ENCODE peak calls at places on chromosome 18, in six cellular contexts. Z is GM12891, L is HepG2, W is K562, K is H1, S is GM12878. G is an unnamed sample.

GRCh38 chr18:44325903-44326650 is 354.6 kb upstream of the SETBP1 start:
- DNase-seq in L (no peak), K (peak), S (no peak), Z (no peak), W (peak), G (no peak)

GRCh38 chr18:59691046-59691395 is 6.2 kb downstream of the CCBE1 start:
- DNase-seq in L (no peak), K (no peak), W (no peak), S (no peak), Z (no peak), G (no peak)

GRCh38 chr18:22391571-22392359 is 25.9 kb downstream of the CTAGE1 start:
- DNase-seq in K (no peak), W (no peak), S (no peak), L (no peak), Z (no peak), G (no peak)

GRCh38 chr18:46332956-46333355 is 228.8 kb downstream of the HAUS1 start:
- DNase-seq in W (no peak), L (no peak), Z (no peak), K (no peak), S (no peak), G (no peak)

GRCh38 chr18:77107218-77107815 is 25.3 kb downstream of the MBP start:
- DNase-seq in S (no peak), Z (no peak), K (no peak), W (no peak), L (no peak), G (no peak)

GRCh38 chr18:79988925-79989361 is 580 bp upstream of the TXNL4A start:
- DNase-seq in K (no peak), Z (no peak), L (no peak), W (peak), S (no peak), G (no peak)

GRCh38 chr18:51070545-51070944 is 40.5 kb downstream of the SMAD4 start:
- DNase-seq in S (no peak), W (no peak), Z (no peak), L (no peak), K (no peak), G (no peak)

GRCh38 chr18:41954827-41955613 is at the start of gene PIK3C3:
- DNase-seq in K (peak), W (peak), L (peak), S (peak), Z (peak), G (peak)

GRCh38 chr18:45805551-45805950 is 19.9 kb upstream of the SIGLEC15 start:
- DNase-seq in Z (no peak), K (no peak), W (no peak), S (no peak), L (no peak), G (no peak)

GRCh38 chr18:79542876-79543750 is 136.5 kb upstream of the CTDP1 start:
- DNase-seq in K (no peak), S (no peak), W (no peak), L (no peak), Z (no peak), G (no peak)

GRCh38 chr18:1732143-1732542 is 827.5 kb downstream of the ADCYAP1 start:
- DNase-seq in K (no peak), L (no peak), W (no peak), Z (no peak), S (no peak), G (no peak)

GRCh38 chr18:43515481-43515880 is 238.2 kb upstream of the SYT4 start:
- DNase-seq in K (no peak), S (no peak), L (no peak), Z (no peak), W (no peak), G (no peak)

GRCh38 chr18:1092228-1092627 is 187.6 kb downstream of the ADCYAP1 start:
- DNase-seq in L (peak), K (peak), W (peak), Z (no peak), S (no peak), G (no peak)

GRCh38 chr18:44552706-44553105 is 128.0 kb upstream of the SETBP1 start:
- DNase-seq in K (no peak), S (no peak), Z (no peak), W (no peak), L (no peak), G (no peak)

GRCh38 chr18:70175216-70175615 is 30.3 kb downstream of the RTTN start:
- DNase-seq in Z (no peak), L (no peak), W (no peak), K (no peak), S (no peak), G (no peak)

GRCh38 chr18:45772081-45772480 is 48.1 kb downstream of the SLC14A1 start:
- DNase-seq in W (no peak), S (no peak), K (no peak), Z (no peak), L (no peak), G (no peak)

GRCh38 chr18:78430171-78430857 is 549.3 kb upstream of the SALL3 start:
- DNase-seq in L (no peak), K (no peak), S (no peak), W (peak), Z (no peak), G (no peak)

GRCh38 chr18:23032030-23032582 is 99.0 kb downstream of the RBBP8 start:
- DNase-seq in K (no peak), W (no peak), S (no peak), L (no peak), Z (no peak), G (no peak)

GRCh38 chr18:33440011-33440383 is 524 bp downstream of the CCDC178 start:
- DNase-seq in S (no peak), L (no peak), K (peak), W (peak), Z (no peak), G (no peak)

GRCh38 chr18:79400091-79400590 is 4.4 kb downstream of the NFATC1 start:
- DNase-seq in Z (peak), S (no peak), W (peak), L (no peak), K (no peak), G (peak)

GRCh38 chr18:79337184-79337583 is 58.5 kb upstream of the NFATC1 start:
- DNase-seq in S (no peak), Z (no peak), W (no peak), L (no peak), K (no peak), G (no peak)

GRCh38 chr18:23422751-23423418 is 30.2 kb upstream of the RIOK3 start:
- DNase-seq in W (peak), L (peak), S (peak), Z (no peak), K (no peak), G (peak)

GRCh38 chr18:22432672-22433137 is 15.0 kb upstream of the CTAGE1 start:
- DNase-seq in W (peak), Z (no peak), S (no peak), K (no peak), L (no peak), G (no peak)

GRCh38 chr18:21085579-21086161 is 25.9 kb downstream of the ROCK1 start:
- DNase-seq in W (no peak), L (no peak), S (no peak), K (no peak), Z (no peak), G (no peak)

GRCh38 chr18:519019-519879 is 18.7 kb upstream of the COLEC12 start:
- DNase-seq in Z (no peak), S (peak), L (no peak), K (no peak), W (peak), G (no peak)

GRCh38 chr18:74861154-74861553 is 263.5 kb downstream of the ZNF407 start:
- DNase-seq in S (no peak), W (peak), L (peak), K (no peak), Z (no peak), G (no peak)
- TF ChIP-seq POLR2AphosphoS5 in S (no peak), W (no peak), L (no peak), K (no peak), Z (no peak), G (no peak)

GRCh38 chr18:12366379-12366778 is 10.6 kb downstream of the AFG3L2 start:
- DNase-seq in W (no peak), Z (no peak), K (no peak), L (no peak), S (no peak), G (no peak)
- TF ChIP-seq TAF1 in W (no peak), Z (no peak), K (no peak), L (no peak), S (no peak), G (no peak)

GRCh38 chr18:48952287-48953095 is 1.7 kb upstream of the SMAD7 start:
- DNase-seq in S (no peak), L (no peak), K (no peak), Z (no peak), W (peak), G (no peak)
- TF ChIP-seq POLR2A in S (peak), L (no peak), K (peak), Z (no peak), W (no peak), G (no peak)

GRCh38 chr18:9854801-9855676 is 30.7 kb upstream of the TXNDC2 start:
- DNase-seq in Z (no peak), W (no peak), K (no peak), L (peak), S (no peak), G (no peak)
- TF ChIP-seq POLR2AphosphoS5 in Z (no peak), W (no peak), K (no peak), L (no peak), S (no peak), G (no peak)

DNA sequence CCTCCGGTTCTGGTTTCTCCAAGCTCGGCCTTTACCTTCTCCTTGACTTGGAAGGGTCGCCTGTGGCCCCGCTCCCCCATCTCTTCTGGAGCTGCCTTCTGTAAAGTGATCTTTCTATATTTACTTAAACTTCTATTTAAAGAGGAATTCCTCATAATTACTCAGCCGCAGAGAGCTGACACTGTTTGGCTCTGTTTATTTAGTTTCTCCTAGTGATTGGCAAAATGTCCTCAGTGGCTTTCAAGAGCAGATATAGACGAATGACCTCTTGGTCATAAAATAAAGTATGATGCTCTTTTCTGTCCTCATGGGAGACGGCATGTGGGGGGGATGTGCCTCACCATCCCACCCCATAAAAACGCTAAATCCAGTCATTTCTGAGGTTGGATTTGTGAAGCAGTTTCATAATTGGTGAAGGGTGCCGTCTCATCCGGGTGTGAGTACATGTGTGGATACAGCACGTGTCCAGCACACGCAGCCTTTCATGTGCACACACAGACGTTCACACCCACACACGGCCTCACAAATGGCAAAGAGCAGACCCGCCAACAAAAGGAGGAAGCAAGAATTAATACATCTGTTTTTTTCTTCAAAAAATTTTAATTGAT is 43.4 kb upstream of the SMAD7 start:
- DNase-seq in Z (no peak), S (no peak), L (peak), K (no peak), W (no peak), G (no peak)
- TF ChIP-seq TAF1 in Z (no peak), S (no peak), L (no peak), K (no peak), W (no peak), G (no peak)

GRCh38 chr18:2905802-2906521 is 59.2 kb downstream of the EMILIN2 start:
- DNase-seq in K (no peak), W (no peak), S (no peak), Z (peak), L (peak), G (peak)
- TF ChIP-seq POLR2A in K (no peak), W (no peak), S (peak), Z (peak), L (peak), G (peak)

DNA sequence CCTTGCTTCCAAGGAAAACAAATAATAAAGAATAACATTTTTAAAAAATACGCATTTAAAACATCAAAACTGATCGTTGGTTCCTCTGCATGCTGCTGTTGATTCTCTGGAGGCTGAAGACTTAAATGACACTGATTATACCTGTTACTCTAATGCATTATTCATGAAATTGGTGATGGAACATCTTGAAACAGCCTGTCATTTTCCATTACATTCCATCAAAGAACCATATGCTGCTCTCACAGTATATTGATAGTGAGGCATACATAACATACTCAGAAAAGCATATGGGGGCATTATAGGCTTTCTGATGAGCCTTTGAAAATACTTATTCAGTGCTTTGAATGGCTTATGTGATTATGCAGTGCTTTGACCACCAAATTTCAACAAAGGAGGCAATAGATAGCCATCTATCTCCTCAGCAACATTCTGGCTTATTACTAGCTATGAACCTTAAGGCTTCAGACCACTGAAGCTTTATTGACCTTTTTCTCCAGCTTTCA is 392.1 kb downstream of the CDH19 start:
- DNase-seq in S (no peak), W (no peak), Z (no peak), K (no peak), L (no peak), G (no peak)
- TF ChIP-seq POLR2AphosphoS5 in S (no peak), W (no peak), Z (no peak), K (no peak), L (no peak), G (no peak)